ENCODE peak calls at places on chromosomes 1 and 21, in eight cellular contexts. E is neuronal stem cell; K is endodermal cell; X is OCI-LY7; O is naive thymus-derived CD4-positive, alpha-beta T cell; L is transverse colon; A is left ventricle myocardium inferior; R is prostate gland. C is an unnamed sample.

GRCh38 chr1:42931108-42931539 is 27.5 kb downstream of the SLC2A1 start:
- DNase-seq in O (peak; percentile 69), E (peak; percentile 27), A (no peak), R (no peak), L (peak; percentile 59), X (peak; percentile 64), K (peak; percentile 86), C (peak; percentile 96)

GRCh38 chr1:95409901-95410300 is 175.9 kb downstream of the RWDD3 start:
- DNase-seq in X (no peak), L (no peak), A (no peak), K (no peak), O (no peak), E (no peak), R (no peak), C (no peak)

GRCh38 chr1:174262747-174263241 is 103.5 kb downstream of the RABGAP1L start:
- DNase-seq in R (peak; percentile 7), O (peak; percentile 23), L (no peak), X (peak; percentile 92), A (no peak), E (peak; percentile 31), K (peak; percentile 58), C (peak; percentile 36)

GRCh38 chr1:35845766-35846165 is 37.2 kb upstream of the AGO1 start:
- DNase-seq in L (no peak), R (no peak), K (no peak), A (no peak), E (no peak), O (no peak), X (no peak), C (no peak)

GRCh38 chr21:44582980-44583799 is 2.8 kb upstream of the KRTAP10-5 start:
- DNase-seq in R (peak; percentile 33), K (no peak), X (no peak), O (no peak), E (peak; percentile 26), A (no peak), L (no peak), C (no peak)

GRCh38 chr1:180923024-180923841 is 10.5 kb downstream of the KIAA1614 start:
- DNase-seq in L (no peak), K (peak; percentile 95), A (no peak), O (no peak), R (no peak), X (no peak), E (peak; percentile 89), C (peak; percentile 92)

GRCh38 chr1:152107984-152108898 is 7.0 kb downstream of the TCHH start:
- DNase-seq in A (peak; percentile 23), K (peak; percentile 84), R (no peak), E (no peak), O (no peak), L (no peak), X (no peak), C (peak; percentile 30)

GRCh38 chr1:212415107-212415841 is 588 bp upstream of the PACC1 start:
- DNase-seq in L (no peak), A (no peak), X (peak; percentile 22), R (no peak), O (no peak), K (peak; percentile 69), E (no peak), C (no peak)

GRCh38 chr1:153612755-153613331 is at the start of gene S100A16:
- DNase-seq in R (peak; percentile 73), L (peak; percentile 91), E (no peak), O (no peak), K (peak; percentile 92), X (no peak), A (peak; percentile 78), C (peak; percentile 90)

GRCh38 chr21:15722591-15723324 is 7.0 kb upstream of the USP25 start:
- DNase-seq in X (no peak), R (peak; percentile 17), K (peak; percentile 73), O (no peak), L (no peak), E (no peak), A (no peak), C (peak; percentile 30)

GRCh38 chr1:215793210-215793609 is 226.1 kb downstream of the KCTD3 start:
- DNase-seq in R (no peak), L (no peak), E (no peak), O (no peak), A (no peak), K (no peak), X (no peak), C (no peak)

GRCh38 chr1:15902882-15903281 is 55.4 kb downstream of the SPEN start:
- DNase-seq in R (no peak), O (no peak), A (no peak), K (no peak), E (no peak), X (no peak), L (no peak), C (no peak)

GRCh38 chr1:33898933-33899332 is 35.1 kb downstream of the HMGB4 start:
- DNase-seq in X (no peak), A (no peak), L (no peak), R (no peak), K (no peak), E (no peak), O (no peak), C (no peak)

GRCh38 chr1:181732218-181732990 is 249.1 kb downstream of the CACNA1E start:
- DNase-seq in E (no peak), A (no peak), L (no peak), R (no peak), X (no peak), O (no peak), K (no peak), C (no peak)

GRCh38 chr1:202802998-202803932 is 5.0 kb downstream of the KDM5B start:
- DNase-seq in X (no peak), L (no peak), R (no peak), E (no peak), O (no peak), K (no peak), A (no peak), C (no peak)

GRCh38 chr1:108865316-108865910 is 8.5 kb upstream of the AKNAD1 start:
- DNase-seq in X (no peak), E (no peak), R (no peak), K (no peak), L (peak; percentile 44), A (no peak), O (no peak), C (no peak)

GRCh38 chr21:25709684-25710265 is 24.9 kb downstream of the ATP5PF start:
- DNase-seq in X (no peak), K (peak; percentile 63), R (no peak), O (no peak), A (no peak), E (no peak), L (no peak), C (no peak)

GRCh38 chr21:25708467-25709065 is 26.1 kb downstream of the ATP5PF start:
- DNase-seq in X (peak; percentile 60), A (no peak), O (peak; percentile 51), L (peak; percentile 21), R (peak; percentile 36), K (peak; percentile 61), E (peak; percentile 38), C (peak; percentile 30)

DNA sequence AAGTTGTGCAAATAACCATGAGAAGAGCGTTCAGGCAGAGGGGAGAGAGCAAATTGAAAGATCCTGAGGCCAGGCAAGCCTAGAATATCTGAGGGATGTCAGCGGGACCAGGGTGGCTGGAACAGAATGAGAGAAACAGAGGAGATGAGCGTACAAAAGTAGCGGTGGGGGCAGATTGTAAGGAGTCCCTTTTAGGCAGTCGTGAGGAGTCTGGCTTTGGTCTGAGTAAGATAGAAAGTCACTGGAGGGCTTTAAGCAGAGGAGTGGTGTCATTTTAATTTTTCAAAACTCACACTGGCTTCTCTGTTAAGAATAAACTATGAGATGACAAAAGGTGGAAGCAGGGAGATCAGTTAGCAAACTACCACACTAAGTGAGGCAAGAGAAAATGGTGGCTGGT is 24.2 kb downstream of the ATP5PF start:
- DNase-seq in A (no peak), O (no peak), X (no peak), L (no peak), R (no peak), E (no peak), K (no peak), C (no peak)
- H3K36me3 ChIP-seq in A (peaks cover 41% of the 10 kb centered on the region), O (no peaks in the 10 kb centered on the region), X (no peaks in the 10 kb centered on the region), L (no peaks in the 10 kb centered on the region), R (no peaks in the 10 kb centered on the region), E (peaks cover 91% of the 10 kb centered on the region), K (peaks cover 5% of the 10 kb centered on the region), C (no peaks in the 10 kb centered on the region)

GRCh38 chr1:39672551-39672947 is 642 bp upstream of the NT5C1A start:
- DNase-seq in X (no peak), A (no peak), O (peak; percentile 19), L (no peak), R (no peak), K (peak; percentile 83), E (no peak), C (peak; percentile 88)
- H3K4me3 ChIP-seq in X (no peak overlapping the region), A (peak overlapping the region; percentile 76), O (no peak overlapping the region), L (no peak overlapping the region), R (no peak overlapping the region), K (peak overlapping the region; percentile 75), E (peak overlapping the region; percentile 40), C (no peak overlapping the region)

DNA sequence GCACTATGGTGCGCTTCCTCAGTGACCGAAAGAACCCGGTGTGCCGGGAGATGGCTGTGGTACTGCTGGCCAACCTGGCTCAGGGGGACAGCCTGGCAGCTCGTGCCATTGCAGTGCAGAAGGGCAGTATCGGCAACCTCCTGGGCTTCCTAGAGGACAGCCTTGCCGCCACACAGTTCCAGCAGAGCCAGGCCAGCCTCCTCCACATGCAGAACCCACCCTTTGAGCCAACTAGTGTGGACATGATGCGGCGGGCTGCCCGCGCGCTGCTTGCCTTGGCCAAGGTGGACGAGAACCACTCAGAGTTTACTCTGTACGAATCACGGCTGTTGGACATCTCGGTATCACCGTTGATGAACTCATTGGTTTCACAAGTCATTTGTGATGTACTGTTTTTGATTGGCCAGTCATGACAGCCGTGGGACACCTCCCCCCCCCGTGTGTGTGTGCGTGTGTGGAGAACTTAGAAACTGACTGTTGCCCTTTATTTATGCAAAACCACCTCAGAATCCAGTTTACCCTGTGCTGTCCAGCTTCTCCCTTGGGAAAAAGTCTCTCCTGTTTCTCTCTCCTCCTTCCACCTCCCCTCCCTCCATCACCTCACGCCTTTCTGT is 7.3 kb upstream of the PIGV start:
- DNase-seq in O (no peak), K (no peak), A (no peak), E (no peak), L (no peak), X (no peak), R (no peak), C (no peak)
- H3K36me3 ChIP-seq in O (peaks cover 52% of the 10 kb centered on the region), K (peaks cover 80% of the 10 kb centered on the region), A (peaks cover 61% of the 10 kb centered on the region), E (peaks cover 83% of the 10 kb centered on the region), L (peaks cover 45% of the 10 kb centered on the region), X (peaks cover 90% of the 10 kb centered on the region), R (peaks cover 19% of the 10 kb centered on the region), C (peaks cover 34% of the 10 kb centered on the region)

GRCh38 chr1:155938220-155938627 is 3.2 kb upstream of the RXFP4 start:
- DNase-seq in A (no peak), R (peak; percentile 37), X (peak; percentile 77), O (peak; percentile 52), L (no peak), K (peak; percentile 73), E (peak; percentile 44), C (peak; percentile 85)

GRCh38 chr1:155941845-155942507 is 538 bp downstream of the RXFP4 start:
- DNase-seq in O (no peak), E (no peak), L (peak; percentile 41), X (no peak), A (no peak), R (no peak), K (no peak), C (no peak)

GRCh38 chr1:155940531-155940992 is 876 bp upstream of the RXFP4 start:
- DNase-seq in L (peak; percentile 63), R (no peak), A (no peak), K (no peak), X (no peak), E (no peak), O (no peak), C (no peak)

GRCh38 chr1:155942578-155943141 is 1.2 kb downstream of the RXFP4 start:
- DNase-seq in R (no peak), K (no peak), O (no peak), X (no peak), E (no peak), A (no peak), L (peak; percentile 78), C (peak; percentile 36)

GRCh38 chr1:155940993-155941844 is at the start of gene RXFP4:
- DNase-seq in A (no peak), L (peak; percentile 87), X (peak; percentile 52), E (no peak), K (peak; percentile 68), R (no peak), O (no peak), C (peak; percentile 52)
- H3K4me3 ChIP-seq in A (peak within 1 kb of the TSS; percentile 26), L (no peak within 1 kb of the TSS), X (peak within 1 kb of the TSS; percentile 11), E (no peak within 1 kb of the TSS), K (no peak within 1 kb of the TSS), R (no peak within 1 kb of the TSS), O (no peak within 1 kb of the TSS), C (no peak within 1 kb of the TSS)